ENCODE peak calls at places on chromosomes 2 and 18, in ten cellular contexts. U, A, I, Q, L, X, D, Z, B and G are unnamed samples.

GRCh38 chr18:13011719-13012118 is 20.6 kb downstream of the CEP192 start:
- DNase-seq in L (no peak), I (no peak), D (no peak), U (no peak), A (no peak), Z (no peak), X (no peak), B (no peak), Q (no peak), G (no peak)

GRCh38 chr2:41741951-41742563 is 305.8 kb upstream of the PKDCC start:
- DNase-seq in Z (no peak), A (no peak), D (no peak), X (peak; percentile 62), Q (no peak), B (no peak), L (peak; percentile 56), I (no peak), U (no peak), G (no peak)

GRCh38 chr2:68333931-68334330 is 14.2 kb upstream of the CNRIP1 start:
- DNase-seq in I (no peak), Q (no peak), B (no peak), A (no peak), Z (no peak), D (no peak), U (no peak), L (no peak), X (no peak), G (no peak)

GRCh38 chr2:95122197-95122551 is 566 bp upstream of the MRPS5 start:
- DNase-seq in I (peak; percentile 27), B (no peak), X (peak; percentile 13), A (no peak), Q (no peak), D (peak; percentile 5), Z (no peak), U (no peak), L (no peak), G (no peak)

GRCh38 chr18:48098538-48098937 is 168.1 kb upstream of the SMAD2 start:
- DNase-seq in U (no peak), L (no peak), A (no peak), I (no peak), D (peak; percentile 13), B (no peak), Z (no peak), X (no peak), Q (no peak), G (no peak)

GRCh38 chr2:55092439-55092838 is 42.2 kb upstream of the RTN4 start:
- DNase-seq in Q (no peak), Z (no peak), D (no peak), X (no peak), B (no peak), A (no peak), L (no peak), I (no peak), U (no peak), G (no peak)

GRCh38 chr2:112957511-112957910 is 20.3 kb upstream of the IL36G start:
- DNase-seq in A (no peak), I (no peak), B (no peak), Z (no peak), Q (no peak), U (no peak), X (no peak), L (no peak), D (no peak), G (no peak)

GRCh38 chr2:54712516-54712915 is 10.9 kb upstream of the EML6 start:
- DNase-seq in Q (no peak), X (no peak), L (no peak), I (no peak), D (no peak), B (no peak), U (no peak), Z (no peak), A (no peak), G (no peak)

GRCh38 chr2:171365232-171365631 is 68.6 kb downstream of the METTL8 start:
- DNase-seq in Z (no peak), I (no peak), D (no peak), B (no peak), L (no peak), X (no peak), A (no peak), Q (no peak), U (no peak), G (no peak)

GRCh38 chr18:42412896-42413295 is 457.9 kb downstream of the PIK3C3 start:
- DNase-seq in U (no peak), Q (no peak), L (no peak), I (no peak), D (no peak), B (no peak), Z (no peak), X (no peak), A (no peak), G (peak; percentile 7)

GRCh38 chr2:218230882-218231281 is 13.9 kb downstream of the ARPC2 start:
- DNase-seq in Z (no peak), L (no peak), D (peak; percentile 15), I (no peak), X (peak; percentile 3), U (no peak), B (no peak), Q (no peak), A (no peak), G (no peak)

GRCh38 chr2:43459455-43459854 is 136.4 kb downstream of the THADA start:
- DNase-seq in X (no peak), U (no peak), A (no peak), B (no peak), Z (no peak), L (no peak), D (no peak), I (no peak), Q (no peak), G (no peak)

GRCh38 chr2:176164803-176165597 is 7.9 kb downstream of the HOXD3 start:
- DNase-seq in I (no peak), A (peak; percentile 61), B (no peak), Q (no peak), U (no peak), D (no peak), Z (no peak), X (no peak), L (peak; percentile 79), G (no peak)

GRCh38 chr2:178069551-178069950 is 3.0 kb downstream of the PDE11A start:
- DNase-seq in L (no peak), Q (no peak), A (no peak), U (no peak), X (no peak), I (no peak), D (no peak), B (no peak), Z (no peak), G (no peak)

GRCh38 chr2:231545105-231545902 is 15.1 kb upstream of the NMUR1 start:
- DNase-seq in Q (no peak), B (no peak), U (no peak), A (peak; percentile 76), I (no peak), Z (peak; percentile 76), D (peak; percentile 23), L (no peak), X (no peak), G (no peak)

GRCh38 chr2:24824071-24824588 is 30.9 kb downstream of the CENPO start:
- DNase-seq in A (no peak), I (no peak), B (no peak), Z (no peak), X (no peak), L (no peak), D (no peak), Q (peak; percentile 0), U (no peak), G (peak; percentile 10)

GRCh38 chr2:222315443-222316121 is 16.8 kb upstream of the PAX3 start:
- DNase-seq in D (no peak), Z (no peak), I (no peak), X (no peak), A (no peak), Q (no peak), B (no peak), U (no peak), L (peak; percentile 25), G (no peak)

GRCh38 chr18:48629730-48630324 is 91.0 kb downstream of the CTIF start:
- DNase-seq in L (no peak), A (peak; percentile 10), Z (no peak), U (no peak), D (no peak), I (no peak), X (no peak), B (no peak), Q (no peak), G (peak; percentile 58)

GRCh38 chr2:216803803-216804202 is 56.1 kb downstream of the TNP1 start:
- DNase-seq in X (no peak), Z (no peak), B (no peak), Q (no peak), U (no peak), I (no peak), A (no peak), L (no peak), D (no peak), G (no peak)

GRCh38 chr2:48227617-48228344 is 302.2 kb upstream of the STON1 start:
- DNase-seq in U (no peak), X (no peak), B (no peak), I (no peak), Z (no peak), A (no peak), L (no peak), Q (no peak), D (peak; percentile 17), G (no peak)

GRCh38 chr18:8073167-8073566 is 506.1 kb downstream of the PTPRM start:
- DNase-seq in Q (no peak), L (no peak), A (no peak), D (no peak), B (no peak), X (no peak), Z (no peak), U (no peak), I (no peak), G (no peak)

GRCh38 chr2:96537066-96537733 is 648 bp downstream of the ARID5A start:
- DNase-seq in D (peak; percentile 60), I (peak; percentile 5), Z (peak; percentile 93), X (peak; percentile 33), B (no peak), U (peak; percentile 90), Q (peak; percentile 64), A (peak; percentile 92), L (peak; percentile 84), G (peak; percentile 66)

GRCh38 chr18:76376668-76377358 is 118.2 kb downstream of the ZNF516 start:
- DNase-seq in Q (no peak), U (no peak), X (no peak), Z (no peak), B (no peak), A (no peak), I (no peak), D (no peak), L (no peak), G (no peak)

GRCh38 chr2:41710944-41711343 is 336.9 kb upstream of the PKDCC start:
- DNase-seq in Z (no peak), Q (no peak), D (no peak), L (no peak), U (no peak), I (no peak), B (no peak), X (no peak), A (no peak), G (no peak)

GRCh38 chr2:126976721-126977328 is 78.1 kb downstream of the TEX51 start:
- DNase-seq in L (no peak), Z (no peak), Q (no peak), U (no peak), I (no peak), B (no peak), A (no peak), D (no peak), X (no peak), G (no peak)

GRCh38 chr2:157229572-157229971 is 27.9 kb upstream of the GALNT5 start:
- DNase-seq in L (no peak), D (no peak), B (no peak), X (no peak), Z (no peak), A (no peak), Q (no peak), U (no peak), I (no peak), G (no peak)

GRCh38 chr18:14933049-14933851 is 185.3 kb downstream of the ANKRD30B start:
- DNase-seq in A (no peak), Z (no peak), X (no peak), Q (no peak), B (no peak), U (no peak), L (no peak), I (no peak), D (no peak), G (no peak)

GRCh38 chr2:236085647-236086046 is 82.5 kb downstream of the GBX2 start:
- DNase-seq in L (peak; percentile 62), Q (no peak), B (no peak), X (no peak), A (no peak), U (no peak), Z (no peak), D (no peak), I (no peak), G (no peak)